ENCODE peak calls at places on chromosomes 5 and 9, in ten cellular contexts. I is colonic mucosa; B is astrocyte of the spinal cord; V is transverse colon; Y is upper lobe of right lung; J is uterus; G is CD8-positive, alpha-beta T cell; E is heart right ventricle; X is lower leg skin; L is HFF-Myc. M is an unnamed sample.

GRCh38 chr5:139181835-139182452 is 16.2 kb downstream of the SIL1 start:
- DNase-seq in I (peak), B (peak), V (peak), Y (no peak), J (no peak), G (no peak), E (no peak), X (no peak), L (no peak), M (peak)

GRCh38 chr9:12784461-12785250 is 9.8 kb downstream of the LURAP1L start:
- DNase-seq in I (peak), B (peak), V (peak), Y (peak), J (no peak), G (no peak), E (no peak), X (no peak), L (peak), M (peak)

GRCh38 chr5:79850941-79851693 is 139.9 kb downstream of the MTX3 start:
- DNase-seq in I (no peak), B (no peak), V (no peak), Y (no peak), J (peak), G (no peak), E (no peak), X (peak), L (no peak), M (no peak)

GRCh38 chr5:19920761-19921160 is 67.2 kb downstream of the CDH18 start:
- DNase-seq in I (no peak), B (peak), V (no peak), Y (no peak), J (no peak), G (no peak), E (no peak), X (no peak), L (no peak), M (peak)

GRCh38 chr9:68750179-68750685 is 45.2 kb downstream of the PIP5K1B start:
- DNase-seq in I (no peak), B (no peak), V (no peak), Y (no peak), J (no peak), G (no peak), E (no peak), X (no peak), L (no peak), M (no peak)

GRCh38 chr5:164600166-164600715 is 1094.8 kb downstream of the MAT2B start:
- DNase-seq in I (no peak), B (peak), V (no peak), Y (no peak), J (no peak), G (no peak), E (no peak), X (no peak), L (no peak), M (peak)

GRCh38 chr5:77926337-77926736 is 150.2 kb upstream of the TBCA start:
- DNase-seq in I (no peak), B (no peak), V (no peak), Y (no peak), J (no peak), G (no peak), E (no peak), X (no peak), L (no peak), M (no peak)

GRCh38 chr9:81083062-81083461 is 606.3 kb downstream of the TLE1 start:
- DNase-seq in I (no peak), B (peak), V (no peak), Y (no peak), J (no peak), G (no peak), E (no peak), X (no peak), L (no peak), M (peak)

GRCh38 chr5:40071870-40072269 is 607.8 kb upstream of the PTGER4 start:
- DNase-seq in I (no peak), B (peak), V (no peak), Y (no peak), J (no peak), G (no peak), E (no peak), X (no peak), L (no peak), M (peak)

GRCh38 chr9:98786750-98787510 is 9.4 kb downstream of the ANKS6 start:
- DNase-seq in I (peak), B (no peak), V (no peak), Y (no peak), J (no peak), G (no peak), E (no peak), X (no peak), L (no peak), M (no peak)

GRCh38 chr5:153900703-153901395 is 137.9 kb downstream of the FAM114A2 start:
- DNase-seq in I (no peak), B (peak), V (no peak), Y (no peak), J (no peak), G (no peak), E (no peak), X (no peak), L (peak), M (peak)

GRCh38 chr9:101369286-101369685 is 15.5 kb downstream of the BAAT start:
- DNase-seq in I (no peak), B (peak), V (no peak), Y (no peak), J (no peak), G (no peak), E (no peak), X (no peak), L (no peak), M (peak)

GRCh38 chr9:110980261-110980660 is 58.0 kb downstream of the LPAR1 start:
- DNase-seq in I (no peak), B (no peak), V (no peak), Y (no peak), J (no peak), G (no peak), E (no peak), X (no peak), L (no peak), M (no peak)

GRCh38 chr9:121616356-121616755 is 35.1 kb upstream of the DAB2IP start:
- DNase-seq in I (no peak), B (no peak), V (no peak), Y (no peak), J (no peak), G (no peak), E (no peak), X (no peak), L (no peak), M (no peak)

GRCh38 chr9:97801180-97801579 is 51.8 kb upstream of the FOXE1 start:
- DNase-seq in I (no peak), B (no peak), V (no peak), Y (no peak), J (no peak), G (no peak), E (no peak), X (no peak), L (no peak), M (no peak)

GRCh38 chr5:158174918-158175663 is 316.1 kb upstream of the CLINT1 start:
- DNase-seq in I (peak), B (peak), V (peak), Y (no peak), J (peak), G (peak), E (peak), X (peak), L (peak), M (peak)

GRCh38 chr5:36529142-36529541 is 77.3 kb upstream of the SLC1A3 start:
- DNase-seq in I (no peak), B (no peak), V (no peak), Y (no peak), J (no peak), G (no peak), E (no peak), X (no peak), L (no peak), M (no peak)

GRCh38 chr5:159099049-159099760 is 511 bp downstream of the EBF1 start:
- DNase-seq in I (peak), B (peak), V (no peak), Y (peak), J (peak), G (peak), E (peak), X (no peak), L (no peak), M (peak)

GRCh38 chr5:14851597-14851996 is 20.0 kb downstream of the ANKH start:
- DNase-seq in I (no peak), B (no peak), V (no peak), Y (no peak), J (no peak), G (no peak), E (no peak), X (no peak), L (no peak), M (no peak)

GRCh38 chr5:94702729-94703128 is 84.3 kb downstream of the SLF1 start:
- DNase-seq in I (no peak), B (no peak), V (no peak), Y (no peak), J (no peak), G (no peak), E (no peak), X (no peak), L (no peak), M (no peak)

GRCh38 chr9:2291980-2292704 is 277.0 kb downstream of the SMARCA2 start:
- DNase-seq in I (peak), B (peak), V (no peak), Y (no peak), J (no peak), G (no peak), E (no peak), X (no peak), L (peak), M (peak)

GRCh38 chr9:88084816-88085215 is 53.5 kb downstream of the SPATA31C2 start:
- DNase-seq in I (no peak), B (no peak), V (no peak), Y (no peak), J (no peak), G (no peak), E (no peak), X (no peak), L (no peak), M (no peak)

GRCh38 chr9:70112981-70113380 is 69.3 kb downstream of the MAMDC2 start:
- DNase-seq in I (no peak), B (no peak), V (no peak), Y (no peak), J (no peak), G (no peak), E (no peak), X (no peak), L (no peak), M (no peak)

GRCh38 chr9:33818832-33819500 is 2.0 kb downstream of the UBE2R2 start:
- DNase-seq in I (no peak), B (peak), V (no peak), Y (no peak), J (no peak), G (no peak), E (no peak), X (no peak), L (no peak), M (peak)

GRCh38 chr9:107480386-107480789 is 9.2 kb downstream of the KLF4 start:
- DNase-seq in I (peak), B (peak), V (no peak), Y (peak), J (peak), G (no peak), E (peak), X (peak), L (peak), M (peak)

GRCh38 chr9:129595903-129596540 is 24.9 kb downstream of the C9orf50 start:
- DNase-seq in I (no peak), B (no peak), V (no peak), Y (no peak), J (no peak), G (no peak), E (no peak), X (no peak), L (no peak), M (no peak)

GRCh38 chr9:129597355-129598088 is 23.4 kb downstream of the C9orf50 start:
- DNase-seq in I (peak), B (peak), V (peak), Y (peak), J (peak), G (peak), E (peak), X (no peak), L (no peak), M (peak)

GRCh38 chr9:129596541-129597328 is 24.2 kb downstream of the C9orf50 start:
- DNase-seq in I (peak), B (peak), V (peak), Y (peak), J (peak), G (no peak), E (peak), X (peak), L (no peak), M (peak)

GRCh38 chr9:129594632-129595031 is 26.3 kb downstream of the C9orf50 start:
- DNase-seq in I (no peak), B (no peak), V (no peak), Y (no peak), J (no peak), G (no peak), E (no peak), X (no peak), L (no peak), M (no peak)

GRCh38 chr9:129595323-129595741 is 25.6 kb downstream of the C9orf50 start:
- DNase-seq in I (no peak), B (peak), V (no peak), Y (no peak), J (peak), G (no peak), E (no peak), X (no peak), L (no peak), M (peak)
- H3K4me3 ChIP-seq in I (no peak), B (no peak), V (no peak), Y (no peak), J (no peak), G (no peak), E (no peak), X (no peak), L (no peak), M (no peak)

GRCh38 chr5:93430139-93430538 is 150.9 kb downstream of the NR2F1-AS1 start:
- DNase-seq in I (no peak), B (no peak), V (no peak), Y (no peak), J (no peak), G (no peak), E (no peak), X (no peak), L (no peak), M (no peak)

GRCh38 chr5:93433422-93433821 is 147.6 kb downstream of the NR2F1-AS1 start:
- DNase-seq in I (no peak), B (peak), V (no peak), Y (no peak), J (no peak), G (no peak), E (no peak), X (no peak), L (no peak), M (peak)

GRCh38 chr5:93431255-93431654 is 149.8 kb downstream of the NR2F1-AS1 start:
- DNase-seq in I (no peak), B (no peak), V (no peak), Y (no peak), J (no peak), G (no peak), E (no peak), X (no peak), L (no peak), M (no peak)

GRCh38 chr5:93428868-93429267 is 152.2 kb downstream of the NR2F1-AS1 start:
- DNase-seq in I (no peak), B (peak), V (no peak), Y (no peak), J (no peak), G (no peak), E (no peak), X (no peak), L (no peak), M (no peak)

GRCh38 chr5:93430673-93431192 is 150.3 kb downstream of the NR2F1-AS1 start:
- DNase-seq in I (no peak), B (no peak), V (no peak), Y (no peak), J (no peak), G (no peak), E (no peak), X (no peak), L (no peak), M (no peak)
- TF ChIP-seq CTCF in I (no peak), B (no peak), V (no peak), Y (no peak), J (no peak), G (no peak), E (no peak), X (no peak), L (no peak), M (no peak)

GRCh38 chr5:141492168-141492885 is 3.4 kb downstream of the PCDHGC5 start:
- DNase-seq in I (no peak), B (no peak), V (no peak), Y (no peak), J (no peak), G (no peak), E (no peak), X (peak), L (no peak), M (no peak)
- H3K4me3 ChIP-seq in I (no peak), B (no peak), V (no peak), Y (peak), J (no peak), G (peak), E (no peak), X (no peak), L (no peak), M (no peak)

GRCh38 chr9:135413086-135413375 is 66.6 kb upstream of the PPP1R26 start:
- DNase-seq in I (no peak), B (no peak), V (no peak), Y (no peak), J (no peak), G (no peak), E (no peak), X (no peak), L (no peak), M (no peak)
- TF ChIP-seq CTCF in I (no peak), B (no peak), V (no peak), Y (no peak), J (no peak), G (no peak), E (no peak), X (no peak), L (no peak), M (no peak)

GRCh38 chr5:7848296-7848695 is 2.6 kb downstream of the CFAP90 start:
- DNase-seq in I (no peak), B (no peak), V (no peak), Y (no peak), J (no peak), G (no peak), E (no peak), X (no peak), L (no peak), M (no peak)

GRCh38 chr5:7850533-7851239 is at the start of gene CFAP90:
- DNase-seq in I (peak), B (peak), V (peak), Y (peak), J (peak), G (no peak), E (peak), X (no peak), L (no peak), M (peak)

GRCh38 chr5:7851240-7851592 is 283 bp upstream of the CFAP90 start:
- DNase-seq in I (no peak), B (no peak), V (no peak), Y (no peak), J (no peak), G (no peak), E (no peak), X (no peak), L (no peak), M (no peak)

GRCh38 chr5:7850241-7850532 is 746 bp downstream of the CFAP90 start:
- DNase-seq in I (no peak), B (no peak), V (no peak), Y (peak), J (peak), G (peak), E (no peak), X (no peak), L (no peak), M (no peak)

DNA sequence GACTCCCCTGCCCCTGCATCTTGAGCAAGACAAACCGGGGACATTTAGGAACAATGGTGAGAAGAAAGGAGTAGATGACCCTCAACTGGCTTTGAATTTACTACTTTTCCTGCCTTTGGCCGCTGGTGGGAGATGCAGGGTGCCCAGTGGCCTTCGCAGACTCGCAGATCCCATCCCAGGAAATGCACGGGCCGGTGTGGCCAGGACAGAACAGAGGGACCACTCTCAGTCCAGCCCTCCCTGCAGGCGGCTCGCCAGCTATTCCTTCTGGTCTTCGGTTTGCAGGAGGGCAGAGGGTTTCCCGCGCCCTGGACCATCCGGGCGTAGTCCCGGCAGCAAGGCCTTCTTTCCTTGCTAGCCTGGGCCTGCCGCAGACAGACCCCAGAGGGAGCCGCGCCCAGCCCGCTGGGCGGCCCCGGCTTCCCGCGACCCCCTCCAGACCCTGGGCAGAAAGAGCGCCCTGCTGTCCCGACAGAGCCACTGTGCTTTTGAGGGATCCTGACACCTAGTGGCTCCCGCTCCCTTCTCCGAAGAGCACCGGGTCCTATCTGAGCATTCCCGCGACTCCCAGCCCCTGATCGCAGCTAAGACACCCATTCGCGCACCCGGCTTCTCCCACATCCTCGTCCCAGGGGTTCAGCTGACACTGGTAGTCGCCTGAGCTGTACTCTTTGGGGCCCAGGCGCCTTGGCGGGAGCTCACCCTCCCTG is 1.2 kb downstream of the CFAP90 start:
- DNase-seq in I (no peak), B (no peak), V (no peak), Y (peak), J (no peak), G (no peak), E (no peak), X (peak), L (no peak), M (no peak)
- H3K4me3 ChIP-seq in I (peak), B (peak), V (peak), Y (peak), J (peak), G (peak), E (peak), X (no peak), L (peak), M (peak)

GRCh38 chr9:27352457-27353188 is 55.7 kb upstream of the EQTN start:
- DNase-seq in I (no peak), B (no peak), V (no peak), Y (no peak), J (no peak), G (no peak), E (no peak), X (no peak), L (no peak), M (no peak)

GRCh38 chr9:27355166-27355565 is 58.2 kb upstream of the EQTN start:
- DNase-seq in I (no peak), B (no peak), V (no peak), Y (no peak), J (no peak), G (no peak), E (no peak), X (no peak), L (no peak), M (no peak)

GRCh38 chr9:27351438-27351837 is 54.5 kb upstream of the EQTN start:
- DNase-seq in I (no peak), B (no peak), V (no peak), Y (no peak), J (peak), G (no peak), E (peak), X (no peak), L (no peak), M (no peak)

GRCh38 chr9:27356446-27356845 is 59.5 kb upstream of the EQTN start:
- DNase-seq in I (no peak), B (no peak), V (no peak), Y (no peak), J (no peak), G (no peak), E (no peak), X (no peak), L (no peak), M (no peak)

DNA sequence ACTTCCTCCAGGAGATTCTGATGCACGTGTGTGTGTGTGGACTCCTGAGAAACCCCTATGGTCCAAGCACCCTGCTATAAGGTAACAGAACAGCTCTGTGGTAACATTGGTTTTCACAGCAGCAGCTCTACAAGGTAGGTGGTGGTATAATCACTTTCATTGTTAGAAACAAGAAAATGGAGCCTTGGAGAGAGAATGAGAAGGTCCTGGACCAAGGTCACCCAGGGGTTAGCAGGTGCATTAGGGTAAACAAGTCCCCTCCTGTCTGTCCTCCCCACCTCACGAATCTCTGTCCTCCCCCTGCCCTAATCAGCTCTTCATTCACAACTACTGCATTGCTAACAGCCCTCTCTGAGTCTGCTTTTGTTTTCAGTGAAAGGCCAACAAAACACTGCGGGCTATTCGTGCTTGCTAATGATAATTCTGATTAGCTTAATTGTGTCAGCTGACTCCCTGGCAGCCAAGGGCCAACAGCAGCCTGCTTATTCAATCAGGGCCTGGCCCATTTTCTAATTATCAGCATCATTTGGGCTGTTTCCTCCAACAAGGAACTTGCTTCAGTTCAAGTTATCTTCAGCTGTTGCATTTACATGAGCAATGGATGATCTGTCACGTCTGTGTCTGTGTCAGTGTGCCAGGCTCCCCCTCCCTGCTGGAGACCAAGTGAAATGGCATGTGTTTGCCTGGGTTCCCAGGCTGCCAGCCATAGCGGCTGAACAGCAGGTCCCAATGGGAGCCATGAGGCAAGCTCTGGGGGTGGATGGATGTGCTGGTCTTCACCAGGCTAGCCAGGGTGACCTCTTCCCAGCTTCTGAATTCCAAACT is 56.7 kb upstream of the EQTN start:
- DNase-seq in I (no peak), B (no peak), V (no peak), Y (no peak), J (no peak), G (no peak), E (no peak), X (no peak), L (no peak), M (no peak)
- TF ChIP-seq CTCF in I (no peak), B (no peak), V (no peak), Y (no peak), J (no peak), G (no peak), E (no peak), X (no peak), L (no peak), M (no peak)

M was measured in fibroblast of mammary gland.